ENCODE peak calls at places on chromosomes 13 and 19, in nine cellular contexts. One of them, this sample, is unnamed.

GRCh38 chr19:10363789-10364281 is 16.5 kb downstream of the TYK2 start:
- DNase-seq in iris pigment epithelial cell: peak
- DNase-seq in fibroblast of gingiva: no peak
- DNase-seq in aorta: no peak
- DNase-seq in AG09319: no peak
- DNase-seq in activated CD4-positive, alpha-beta T cell treated with anti-CD3 and anti-CD28 coated beads, Interleukin-2, amount 10 ng/mL, durations not matched to agents 7 days and 5 days: no peak
- DNase-seq in activated naive CD4-positive, alpha-beta T cell: no peak
- DNase-seq in HFF-Myc: no peak
- DNase-seq in A549: no peak
- DNase-seq in this sample: no peak

GRCh38 chr19:872266-872951 is 12.9 kb downstream of the CFD start:
- DNase-seq in iris pigment epithelial cell: peak
- DNase-seq in fibroblast of gingiva: peak
- DNase-seq in aorta: peak
- DNase-seq in AG09319: no peak
- DNase-seq in activated CD4-positive, alpha-beta T cell treated with anti-CD3 and anti-CD28 coated beads, Interleukin-2, amount 10 ng/mL, durations not matched to agents 7 days and 5 days: peak
- DNase-seq in activated naive CD4-positive, alpha-beta T cell: peak
- DNase-seq in HFF-Myc: no peak
- DNase-seq in A549: peak
- DNase-seq in this sample: peak

GRCh38 chr19:17868669-17869068 is 3.1 kb upstream of the SLC5A5 start:
- DNase-seq in iris pigment epithelial cell: no peak
- DNase-seq in fibroblast of gingiva: no peak
- DNase-seq in aorta: no peak
- DNase-seq in AG09319: no peak
- DNase-seq in activated CD4-positive, alpha-beta T cell treated with anti-CD3 and anti-CD28 coated beads, Interleukin-2, amount 10 ng/mL, durations not matched to agents 7 days and 5 days: no peak
- DNase-seq in activated naive CD4-positive, alpha-beta T cell: no peak
- DNase-seq in HFF-Myc: no peak
- DNase-seq in A549: no peak
- DNase-seq in this sample: no peak

GRCh38 chr19:41720103-41720502 is 11.7 kb downstream of the CEACAM5 start:
- DNase-seq in iris pigment epithelial cell: no peak
- DNase-seq in fibroblast of gingiva: no peak
- DNase-seq in aorta: no peak
- DNase-seq in AG09319: no peak
- DNase-seq in activated CD4-positive, alpha-beta T cell treated with anti-CD3 and anti-CD28 coated beads, Interleukin-2, amount 10 ng/mL, durations not matched to agents 7 days and 5 days: no peak
- DNase-seq in activated naive CD4-positive, alpha-beta T cell: no peak
- DNase-seq in HFF-Myc: no peak
- DNase-seq in A549: no peak
- DNase-seq in this sample: no peak

GRCh38 chr19:3095375-3096191 is 1.4 kb downstream of the GNA11 start:
- DNase-seq in iris pigment epithelial cell: no peak
- DNase-seq in fibroblast of gingiva: no peak
- DNase-seq in aorta: no peak
- DNase-seq in AG09319: no peak
- DNase-seq in activated CD4-positive, alpha-beta T cell treated with anti-CD3 and anti-CD28 coated beads, Interleukin-2, amount 10 ng/mL, durations not matched to agents 7 days and 5 days: peak
- DNase-seq in activated naive CD4-positive, alpha-beta T cell: peak
- DNase-seq in HFF-Myc: no peak
- DNase-seq in A549: no peak
- DNase-seq in this sample: no peak

GRCh38 chr13:24232037-24232436 is 71.5 kb downstream of the SPATA13 start:
- DNase-seq in iris pigment epithelial cell: no peak
- DNase-seq in fibroblast of gingiva: no peak
- DNase-seq in aorta: no peak
- DNase-seq in AG09319: no peak
- DNase-seq in activated CD4-positive, alpha-beta T cell treated with anti-CD3 and anti-CD28 coated beads, Interleukin-2, amount 10 ng/mL, durations not matched to agents 7 days and 5 days: no peak
- DNase-seq in activated naive CD4-positive, alpha-beta T cell: no peak
- DNase-seq in HFF-Myc: no peak
- DNase-seq in A549: no peak
- DNase-seq in this sample: no peak

GRCh38 chr13:84479656-84480055 is 597.4 kb upstream of the SLITRK1 start:
- DNase-seq in iris pigment epithelial cell: peak
- DNase-seq in fibroblast of gingiva: no peak
- DNase-seq in aorta: no peak
- DNase-seq in AG09319: no peak
- DNase-seq in activated CD4-positive, alpha-beta T cell treated with anti-CD3 and anti-CD28 coated beads, Interleukin-2, amount 10 ng/mL, durations not matched to agents 7 days and 5 days: no peak
- DNase-seq in activated naive CD4-positive, alpha-beta T cell: no peak
- DNase-seq in HFF-Myc: no peak
- DNase-seq in A549: no peak
- DNase-seq in this sample: no peak

GRCh38 chr13:42041017-42041683 is 7.3 kb upstream of the DGKH start:
- DNase-seq in iris pigment epithelial cell: peak
- DNase-seq in fibroblast of gingiva: peak
- DNase-seq in aorta: peak
- DNase-seq in AG09319: no peak
- DNase-seq in activated CD4-positive, alpha-beta T cell treated with anti-CD3 and anti-CD28 coated beads, Interleukin-2, amount 10 ng/mL, durations not matched to agents 7 days and 5 days: peak
- DNase-seq in activated naive CD4-positive, alpha-beta T cell: no peak
- DNase-seq in HFF-Myc: no peak
- DNase-seq in A549: peak
- DNase-seq in this sample: peak

GRCh38 chr13:45142440-45143345 is 22.4 kb downstream of the GTF2F2 start:
- DNase-seq in iris pigment epithelial cell: peak
- DNase-seq in fibroblast of gingiva: no peak
- DNase-seq in aorta: no peak
- DNase-seq in AG09319: no peak
- DNase-seq in activated CD4-positive, alpha-beta T cell treated with anti-CD3 and anti-CD28 coated beads, Interleukin-2, amount 10 ng/mL, durations not matched to agents 7 days and 5 days: no peak
- DNase-seq in activated naive CD4-positive, alpha-beta T cell: no peak
- DNase-seq in HFF-Myc: no peak
- DNase-seq in A549: no peak
- DNase-seq in this sample: no peak

GRCh38 chr13:25300861-25301346 is 521 bp upstream of the NUP58 start:
- DNase-seq in iris pigment epithelial cell: no peak
- DNase-seq in fibroblast of gingiva: no peak
- DNase-seq in aorta: peak
- DNase-seq in AG09319: no peak
- DNase-seq in activated CD4-positive, alpha-beta T cell treated with anti-CD3 and anti-CD28 coated beads, Interleukin-2, amount 10 ng/mL, durations not matched to agents 7 days and 5 days: no peak
- DNase-seq in activated naive CD4-positive, alpha-beta T cell: peak
- DNase-seq in HFF-Myc: no peak
- DNase-seq in A549: no peak
- DNase-seq in this sample: no peak

GRCh38 chr13:75861786-75862185 is 225.7 kb downstream of the LMO7 start:
- DNase-seq in iris pigment epithelial cell: peak
- DNase-seq in fibroblast of gingiva: no peak
- DNase-seq in aorta: no peak
- DNase-seq in AG09319: no peak
- DNase-seq in activated CD4-positive, alpha-beta T cell treated with anti-CD3 and anti-CD28 coated beads, Interleukin-2, amount 10 ng/mL, durations not matched to agents 7 days and 5 days: no peak
- DNase-seq in activated naive CD4-positive, alpha-beta T cell: no peak
- DNase-seq in HFF-Myc: no peak
- DNase-seq in A549: no peak
- DNase-seq in this sample: no peak

GRCh38 chr13:41212881-41213280 is 18.5 kb upstream of the KBTBD7 start:
- DNase-seq in iris pigment epithelial cell: no peak
- DNase-seq in fibroblast of gingiva: peak
- DNase-seq in aorta: no peak
- DNase-seq in AG09319: peak
- DNase-seq in activated CD4-positive, alpha-beta T cell treated with anti-CD3 and anti-CD28 coated beads, Interleukin-2, amount 10 ng/mL, durations not matched to agents 7 days and 5 days: no peak
- DNase-seq in activated naive CD4-positive, alpha-beta T cell: no peak
- DNase-seq in HFF-Myc: no peak
- DNase-seq in A549: no peak
- DNase-seq in this sample: no peak

GRCh38 chr19:14837391-14837790 is 2.4 kb upstream of the OR7A5 start:
- DNase-seq in iris pigment epithelial cell: no peak
- DNase-seq in fibroblast of gingiva: no peak
- DNase-seq in aorta: no peak
- DNase-seq in AG09319: no peak
- DNase-seq in activated CD4-positive, alpha-beta T cell treated with anti-CD3 and anti-CD28 coated beads, Interleukin-2, amount 10 ng/mL, durations not matched to agents 7 days and 5 days: no peak
- DNase-seq in activated naive CD4-positive, alpha-beta T cell: no peak
- DNase-seq in HFF-Myc: no peak
- DNase-seq in A549: no peak
- DNase-seq in this sample: no peak

GRCh38 chr13:99968521-99969367 is 2.8 kb downstream of the ZIC5 start:
- DNase-seq in iris pigment epithelial cell: no peak
- DNase-seq in fibroblast of gingiva: no peak
- DNase-seq in aorta: no peak
- DNase-seq in AG09319: no peak
- DNase-seq in activated CD4-positive, alpha-beta T cell treated with anti-CD3 and anti-CD28 coated beads, Interleukin-2, amount 10 ng/mL, durations not matched to agents 7 days and 5 days: no peak
- DNase-seq in activated naive CD4-positive, alpha-beta T cell: no peak
- DNase-seq in HFF-Myc: no peak
- DNase-seq in A549: peak
- DNase-seq in this sample: no peak

GRCh38 chr13:34419025-34419424 is 523.0 kb upstream of the NBEA start:
- DNase-seq in iris pigment epithelial cell: no peak
- DNase-seq in fibroblast of gingiva: no peak
- DNase-seq in aorta: no peak
- DNase-seq in AG09319: no peak
- DNase-seq in activated CD4-positive, alpha-beta T cell treated with anti-CD3 and anti-CD28 coated beads, Interleukin-2, amount 10 ng/mL, durations not matched to agents 7 days and 5 days: no peak
- DNase-seq in activated naive CD4-positive, alpha-beta T cell: no peak
- DNase-seq in HFF-Myc: no peak
- DNase-seq in A549: no peak
- DNase-seq in this sample: no peak